ENCODE peak calls at places on chromosomes 16 and 17, in six cellular contexts. W, B, N, F, T and K are unnamed samples.

GRCh38 chr16:6642271-6642670 is 690.4 kb upstream of the RBFOX1 start:
- DNase-seq in N (no peak), W (no peak), T (no peak), B (no peak), F (no peak), K (no peak)

GRCh38 chr17:43627657-43628650 is 33.8 kb downstream of the MEOX1 start:
- DNase-seq in N (no peak), W (no peak), T (no peak), F (no peak), B (no peak), K (no peak)

GRCh38 chr16:51577621-51578303 is 426.7 kb upstream of the SALL1 start:
- DNase-seq in W (no peak), B (no peak), T (no peak), F (no peak), N (no peak), K (no peak)

GRCh38 chr16:57999971-58000705 is at the start of gene ZNF319:
- DNase-seq in F (peak), N (no peak), T (peak), B (no peak), W (no peak), K (no peak)

GRCh38 chr17:8382052-8382879 is 727 bp downstream of the RPL26 start:
- DNase-seq in N (no peak), W (no peak), F (no peak), B (no peak), T (no peak), K (no peak)

GRCh38 chr17:879546-879945 is 97.4 kb downstream of the MRM3 start:
- DNase-seq in T (peak), N (peak), W (peak), B (peak), F (peak), K (peak)

GRCh38 chr16:30996324-30996999 is 11.5 kb downstream of the HSD3B7 start:
- DNase-seq in W (no peak), T (no peak), B (peak), N (peak), F (no peak), K (no peak)

GRCh38 chr17:50763716-50764450 is 3.4 kb downstream of the ANKRD40CL start:
- DNase-seq in N (peak), F (no peak), T (no peak), B (no peak), W (no peak), K (peak)

GRCh38 chr17:2192367-2193028 is 111.1 kb downstream of the SMG6 start:
- DNase-seq in B (no peak), W (no peak), T (peak), F (no peak), N (peak), K (no peak)

GRCh38 chr16:57886427-57886826 is 84.1 kb upstream of the KIFC3 start:
- DNase-seq in T (no peak), W (no peak), F (no peak), N (no peak), B (no peak), K (no peak)

GRCh38 chr17:20562587-20562986 is 16.9 kb upstream of the CDRT15L2 start:
- DNase-seq in T (no peak), F (no peak), W (no peak), B (no peak), N (no peak), K (no peak)

GRCh38 chr16:70703041-70703834 is 17.4 kb upstream of the MTSS2 start:
- DNase-seq in T (peak), N (peak), W (no peak), F (no peak), B (no peak), K (no peak)

GRCh38 chr16:53743149-53743566 is 39.2 kb downstream of the FTO start:
- DNase-seq in W (no peak), T (no peak), N (peak), F (no peak), B (no peak), K (no peak)

GRCh38 chr17:63774982-63775290 is 966 bp downstream of the DDX42 start:
- DNase-seq in W (no peak), T (no peak), B (no peak), F (no peak), N (no peak), K (no peak)

GRCh38 chr16:74438492-74438979 is 17.3 kb upstream of the CLEC18B start:
- DNase-seq in N (no peak), W (no peak), B (no peak), T (no peak), F (no peak), K (no peak)

GRCh38 chr16:6453742-6454141 is 878.9 kb upstream of the RBFOX1 start:
- DNase-seq in N (peak), B (no peak), W (no peak), F (no peak), T (no peak), K (no peak)

GRCh38 chr17:42260318-42260717 is 15.9 kb downstream of the STAT5B start:
- DNase-seq in T (no peak), W (no peak), B (no peak), F (no peak), N (no peak), K (no peak)

GRCh38 chr17:49353607-49354006 is 8.4 kb downstream of the ZNF652 start:
- DNase-seq in T (no peak), N (no peak), W (no peak), F (no peak), B (no peak), K (no peak)

GRCh38 chr16:84478172-84478948 is 26.1 kb downstream of the MEAK7 start:
- DNase-seq in F (peak), B (peak), T (no peak), N (no peak), W (no peak), K (no peak)

GRCh38 chr17:48352630-48353029 is 77.4 kb downstream of the SKAP1 start:
- DNase-seq in F (no peak), W (no peak), B (no peak), N (no peak), T (no peak), K (no peak)

GRCh38 chr17:78432226-78432894 is 53.9 kb downstream of the PGS1 start:
- DNase-seq in N (no peak), F (no peak), T (no peak), W (no peak), B (no peak), K (no peak)

GRCh38 chr16:72945081-72945480 is 102.8 kb downstream of the ZFHX3 start:
- DNase-seq in T (no peak), N (no peak), W (no peak), F (no peak), B (no peak), K (no peak)

GRCh38 chr17:40516581-40517285 is 15.3 kb upstream of the TNS4 start:
- DNase-seq in N (peak), B (no peak), W (no peak), T (peak), F (no peak), K (peak)

GRCh38 chr17:1038459-1039118 is 41.7 kb downstream of the TIMM22 start:
- DNase-seq in T (no peak), N (no peak), F (no peak), W (no peak), B (no peak), K (no peak)

GRCh38 chr16:3755249-3755648 is 37.9 kb upstream of the TRAP1 start:
- DNase-seq in W (no peak), F (no peak), N (no peak), B (no peak), T (no peak), K (no peak)

GRCh38 chr16:86996081-86996480 is 321.1 kb downstream of the C16orf95 start:
- DNase-seq in F (no peak), T (no peak), W (no peak), B (no peak), N (no peak), K (no peak)

GRCh38 chr17:69575346-69575761 is 160.9 kb downstream of the MAP2K6 start:
- DNase-seq in N (no peak), F (no peak), W (no peak), T (no peak), B (no peak), K (no peak)

GRCh38 chr17:28572294-28573099 is 1.2 kb upstream of the PIGS start:
- DNase-seq in B (no peak), T (no peak), N (no peak), F (no peak), W (no peak), K (no peak)

GRCh38 chr16:86251682-86252081 is 258.6 kb upstream of the FOXF1 start:
- DNase-seq in B (no peak), T (no peak), W (no peak), N (no peak), F (no peak), K (no peak)

GRCh38 chr17:33680479-33680878 is 387.4 kb upstream of the ASIC2 start:
- DNase-seq in W (no peak), T (no peak), F (no peak), N (no peak), B (peak), K (no peak)

GRCh38 chr16:49382916-49383315 is 9.3 kb downstream of the C16orf78 start:
- DNase-seq in B (no peak), F (peak), N (peak), W (no peak), T (peak), K (no peak)

GRCh38 chr16:66277311-66278070 is 89.0 kb upstream of the CDH5 start:
- DNase-seq in T (no peak), F (peak), B (no peak), W (no peak), N (no peak), K (peak)

GRCh38 chr17:8117980-8118768 is at the start of gene ALOXE3:
- DNase-seq in F (peak), N (peak), W (peak), T (peak), B (no peak), K (no peak)

GRCh38 chr16:2210386-2211365 is at the start of gene BRICD5:
- DNase-seq in W (no peak), N (no peak), F (no peak), T (peak), B (no peak), K (no peak)

GRCh38 chr16:2212362-2213324 is 2.0 kb upstream of the BRICD5 start:
- DNase-seq in W (no peak), T (no peak), N (no peak), F (no peak), B (peak), K (no peak)

GRCh38 chr16:2213817-2214720 is 571 bp downstream of the PGP start:
- DNase-seq in T (no peak), N (no peak), W (no peak), B (no peak), F (no peak), K (no peak)

GRCh38 chr16:2210009-2210332 is 692 bp downstream of the BRICD5 start:
- DNase-seq in N (no peak), W (no peak), T (no peak), B (no peak), F (no peak), K (no peak)

DNA sequence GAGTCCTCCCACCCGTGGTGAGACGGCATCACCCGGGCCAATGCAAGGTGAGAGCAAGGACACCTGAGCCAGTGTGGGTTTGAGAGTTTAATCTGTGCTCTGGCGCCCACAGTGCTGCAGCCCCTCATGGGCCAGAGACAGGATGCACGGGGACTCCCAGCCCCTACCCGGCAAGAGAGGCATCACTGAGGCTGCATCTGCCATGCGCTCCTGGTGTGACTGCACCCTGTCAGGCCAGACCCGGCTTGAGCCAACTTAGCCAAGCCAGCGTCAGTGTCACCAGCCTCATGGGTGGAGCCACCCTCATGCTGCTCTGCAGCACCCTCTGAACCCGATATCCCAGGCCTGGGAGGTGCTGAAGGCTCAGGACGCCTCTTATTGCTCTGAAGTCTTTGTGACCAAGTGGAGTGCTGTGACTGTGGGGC is 1.3 kb upstream of the BRICD5 start:
- DNase-seq in B (no peak), F (no peak), W (no peak), T (no peak), N (no peak), K (no peak)
- TF ChIP-seq POLR2A in B (no peak), F (no peak), W (no peak), T (peak), N (no peak), K (no peak)

GRCh38 chr16:89168381-89169189 is 3.0 kb upstream of the CDH15 start:
- DNase-seq in W (no peak), F (no peak), B (no peak), T (no peak), N (no peak), K (no peak)
- TF ChIP-seq CTCF in W (no peak), F (no peak), B (no peak), T (no peak), N (no peak), K (no peak)

GRCh38 chr16:67718668-67719047 is 458 bp downstream of the GFOD2 start:
- DNase-seq in F (no peak), N (peak), B (no peak), W (no peak), T (no peak), K (peak)

GRCh38 chr16:67716097-67716496 is 3.0 kb downstream of the GFOD2 start:
- DNase-seq in T (no peak), W (no peak), B (no peak), N (no peak), F (no peak), K (no peak)

GRCh38 chr16:67720236-67720635 is 1.1 kb upstream of the GFOD2 start:
- DNase-seq in F (no peak), B (no peak), W (no peak), N (no peak), T (no peak), K (no peak)

GRCh38 chr16:67719778-67720144 is 645 bp upstream of the GFOD2 start:
- DNase-seq in W (peak), F (no peak), T (peak), N (peak), B (peak), K (peak)

GRCh38 chr16:67719048-67719777 is at the start of gene GFOD2:
- DNase-seq in F (peak), N (peak), T (peak), B (peak), W (peak), K (peak)
- TF ChIP-seq POLR2A in F (peak), N (peak), T (peak), B (no peak), W (no peak), K (peak)

DNA sequence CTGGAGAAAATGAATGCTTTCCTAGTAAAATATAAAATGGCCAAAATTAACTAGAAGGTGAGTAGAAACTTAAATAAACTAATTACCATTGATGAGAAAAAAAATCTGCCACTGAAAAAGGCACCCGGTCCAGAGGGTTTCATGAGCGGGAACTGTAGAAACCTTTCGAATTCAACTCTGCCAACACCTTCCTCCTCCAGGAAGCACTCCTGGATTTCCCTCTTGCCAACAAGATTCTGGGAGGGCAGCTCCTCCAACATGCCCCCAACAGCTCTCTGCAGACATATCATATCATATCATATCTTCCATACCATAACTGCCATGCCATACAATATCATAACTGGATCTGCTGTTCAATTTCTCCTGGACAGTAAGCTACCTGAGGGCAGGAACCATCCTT is 9.4 kb downstream of the ARHGAP27 start:
- DNase-seq in B (no peak), W (no peak), N (no peak), T (no peak), F (no peak), K (no peak)
- TF ChIP-seq CTCF in B (no peak), W (no peak), N (no peak), T (no peak), F (no peak), K (no peak)

DNA sequence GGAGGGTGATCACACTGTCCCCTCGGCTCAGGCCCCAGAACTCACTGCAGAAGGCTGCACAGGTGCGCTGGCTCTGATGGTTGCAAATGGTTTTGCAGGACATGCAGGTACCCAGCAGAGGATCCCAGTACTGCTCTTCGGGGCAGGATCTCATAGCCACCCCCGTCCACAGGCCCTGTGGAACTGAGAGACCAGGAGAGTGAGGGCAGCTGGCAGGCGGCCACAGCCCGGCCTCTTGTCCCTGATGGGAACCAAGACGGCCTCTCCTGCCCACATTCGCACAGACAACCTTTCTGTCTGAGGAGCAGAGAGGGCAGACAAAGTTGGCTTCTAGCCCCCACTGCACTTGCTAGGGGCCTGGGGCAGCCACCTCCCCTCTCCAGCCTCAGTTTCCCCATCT is 19.5 kb downstream of the TNFRSF13B start:
- DNase-seq in T (no peak), F (peak), N (no peak), W (no peak), B (no peak), K (no peak)
- TF ChIP-seq POLR2A in T (no peak), F (no peak), N (no peak), W (no peak), B (no peak), K (no peak)